ENCODE peak calls at places on chromosomes 4 and X, in five cellular contexts. One of them, this sample, is unnamed. For H3K4me1, the result is how much of the 10 kb centered on the place peaks cover.

GRCh38 chr4:109820563-109820962 is 5.0 kb downstream of the GAR1 start:
- DNase-seq in tibial nerve: no peak
- DNase-seq in H9: no peak
- DNase-seq in fibroblast of lung: no peak
- DNase-seq in sigmoid colon: no peak
- DNase-seq in this sample: no peak

GRCh38 chr4:123234966-123235365 is 161.6 kb upstream of the SPRY1 start:
- DNase-seq in fibroblast of lung: no peak
- DNase-seq in sigmoid colon: no peak
- DNase-seq in H9: no peak
- DNase-seq in tibial nerve: no peak
- DNase-seq in this sample: no peak

GRCh38 chrX:27008486-27008885 is 454.7 kb downstream of the PPP4R3C start:
- DNase-seq in sigmoid colon: no peak
- DNase-seq in fibroblast of lung: no peak
- DNase-seq in H9: no peak
- DNase-seq in tibial nerve: no peak
- DNase-seq in this sample: no peak

GRCh38 chr4:182975806-182976205 is 58.6 kb upstream of the DCTD start:
- DNase-seq in sigmoid colon: no peak
- DNase-seq in H9: no peak
- DNase-seq in tibial nerve: no peak
- DNase-seq in fibroblast of lung: peak
- DNase-seq in this sample: no peak

GRCh38 chr4:115145393-115146160 is 32.2 kb upstream of the NDST4 start:
- DNase-seq in tibial nerve: no peak
- DNase-seq in sigmoid colon: no peak
- DNase-seq in fibroblast of lung: no peak
- DNase-seq in H9: no peak
- DNase-seq in this sample: no peak

GRCh38 chrX:154444755-154445246 is 860 bp downstream of the FAM50A start:
- DNase-seq in sigmoid colon: no peak
- DNase-seq in tibial nerve: no peak
- DNase-seq in fibroblast of lung: no peak
- DNase-seq in H9: no peak
- DNase-seq in this sample: peak

GRCh38 chrX:30643313-30643821 is 9.9 kb upstream of the GK start:
- DNase-seq in H9: no peak
- DNase-seq in sigmoid colon: no peak
- DNase-seq in tibial nerve: no peak
- DNase-seq in fibroblast of lung: peak
- DNase-seq in this sample: no peak

GRCh38 chr4:142817442-142817841 is 28.7 kb downstream of the INPP4B start:
- DNase-seq in tibial nerve: no peak
- DNase-seq in sigmoid colon: no peak
- DNase-seq in H9: no peak
- DNase-seq in fibroblast of lung: peak
- DNase-seq in this sample: no peak

GRCh38 chr4:34043131-34043530 is 2201.2 kb downstream of the ARAP2 start:
- DNase-seq in tibial nerve: no peak
- DNase-seq in sigmoid colon: no peak
- DNase-seq in H9: no peak
- DNase-seq in fibroblast of lung: peak
- DNase-seq in this sample: no peak

GRCh38 chrX:70166601-70167590 is 10.4 kb upstream of the DGAT2L6 start:
- DNase-seq in sigmoid colon: no peak
- DNase-seq in H9: no peak
- DNase-seq in fibroblast of lung: peak
- DNase-seq in tibial nerve: no peak
- DNase-seq in this sample: no peak

GRCh38 chrX:149512225-149512885 is 7.2 kb upstream of the IDS start:
- DNase-seq in tibial nerve: no peak
- DNase-seq in H9: peak
- DNase-seq in fibroblast of lung: peak
- DNase-seq in sigmoid colon: no peak
- DNase-seq in this sample: no peak

GRCh38 chr4:183438458-183439113 is 5.8 kb upstream of the CDKN2AIP start:
- DNase-seq in tibial nerve: no peak
- DNase-seq in sigmoid colon: no peak
- DNase-seq in H9: no peak
- DNase-seq in fibroblast of lung: peak
- DNase-seq in this sample: no peak

GRCh38 chr4:167956676-167957075 is 135.7 kb upstream of the ANXA10 start:
- DNase-seq in H9: no peak
- DNase-seq in sigmoid colon: no peak
- DNase-seq in tibial nerve: no peak
- DNase-seq in fibroblast of lung: peak
- DNase-seq in this sample: no peak

GRCh38 chrX:133544105-133544504 is 128.8 kb upstream of the GPC4 start:
- DNase-seq in H9: no peak
- DNase-seq in tibial nerve: no peak
- DNase-seq in fibroblast of lung: peak
- DNase-seq in sigmoid colon: no peak
- DNase-seq in this sample: no peak

GRCh38 chrX:53321216-53321942 is 40.0 kb upstream of the IQSEC2 start:
- DNase-seq in sigmoid colon: no peak
- DNase-seq in fibroblast of lung: no peak
- DNase-seq in tibial nerve: no peak
- DNase-seq in H9: no peak
- DNase-seq in this sample: no peak

DNA sequence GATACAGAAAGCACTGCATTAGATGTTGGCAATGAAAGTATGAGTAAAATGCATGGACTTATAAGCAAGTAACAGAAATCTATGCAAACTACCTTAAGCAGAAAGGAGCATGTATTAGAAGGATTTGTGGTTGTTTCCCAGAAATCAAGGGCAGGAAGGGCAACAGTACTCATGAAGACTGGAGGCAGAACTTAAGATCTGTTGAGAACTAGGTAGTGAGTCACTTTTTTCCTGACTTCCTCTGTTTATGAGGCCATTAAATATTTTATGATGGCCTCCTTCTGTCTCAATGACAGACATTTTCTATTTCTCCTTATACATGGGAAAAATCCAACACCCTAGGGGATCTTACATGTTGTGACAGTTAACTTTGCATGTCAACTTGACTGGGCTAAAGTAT is 398.2 kb downstream of the MID1IP1 start:
- DNase-seq in H9: no peak
- DNase-seq in tibial nerve: no peak
- DNase-seq in fibroblast of lung: no peak
- DNase-seq in sigmoid colon: no peak
- DNase-seq in this sample: no peak
- H3K4me1 ChIP-seq in H9: under half
- H3K4me1 ChIP-seq in tibial nerve: under half
- H3K4me1 ChIP-seq in fibroblast of lung: under half
- H3K4me1 ChIP-seq in sigmoid colon: under half
- H3K4me1 ChIP-seq in this sample: under half

GRCh38 chrX:57822398-57822797 is 87.9 kb downstream of the ZXDA start:
- DNase-seq in tibial nerve: no peak
- DNase-seq in H9: no peak
- DNase-seq in fibroblast of lung: no peak
- DNase-seq in sigmoid colon: no peak
- DNase-seq in this sample: no peak

GRCh38 chrX:57821703-57822375 is 88.4 kb downstream of the ZXDA start:
- DNase-seq in sigmoid colon: no peak
- DNase-seq in tibial nerve: no peak
- DNase-seq in fibroblast of lung: peak
- DNase-seq in H9: no peak
- DNase-seq in this sample: no peak

DNA sequence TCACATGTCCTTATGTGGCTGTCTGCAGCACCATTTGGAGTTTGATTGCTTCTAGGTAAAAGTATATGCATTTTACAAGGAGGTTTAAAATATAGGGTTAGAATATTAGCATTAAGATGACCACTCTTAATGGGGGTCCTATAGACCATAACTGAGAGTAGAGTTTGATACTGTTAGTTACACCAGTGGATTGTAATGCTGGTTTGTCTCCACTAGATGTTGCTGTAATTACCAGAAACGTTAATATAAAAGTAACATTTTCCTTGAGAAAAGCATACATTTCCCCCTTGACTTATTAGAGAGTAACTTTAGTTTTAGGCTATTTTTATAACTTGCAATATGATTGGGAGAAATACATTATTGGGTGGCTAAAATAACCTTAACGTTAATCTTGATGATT is 93.0 kb downstream of the ZXDA start:
- DNase-seq in tibial nerve: no peak
- DNase-seq in H9: no peak
- DNase-seq in sigmoid colon: no peak
- DNase-seq in fibroblast of lung: peak
- DNase-seq in this sample: no peak
- TF ChIP-seq CTCF in tibial nerve: peak
- TF ChIP-seq CTCF in H9: peak
- TF ChIP-seq CTCF in sigmoid colon: no peak
- TF ChIP-seq CTCF in fibroblast of lung: no peak
- TF ChIP-seq CTCF in this sample: peak

GRCh38 chr4:81647388-81647787 is 175.7 kb upstream of the RASGEF1B start:
- DNase-seq in tibial nerve: no peak
- DNase-seq in sigmoid colon: no peak
- DNase-seq in fibroblast of lung: no peak
- DNase-seq in H9: peak
- DNase-seq in this sample: no peak

GRCh38 chr4:81652069-81652478 is 180.4 kb upstream of the RASGEF1B start:
- DNase-seq in fibroblast of lung: no peak
- DNase-seq in H9: no peak
- DNase-seq in sigmoid colon: no peak
- DNase-seq in tibial nerve: no peak
- DNase-seq in this sample: no peak

GRCh38 chr4:81648576-81649272 is 177.0 kb upstream of the RASGEF1B start:
- DNase-seq in sigmoid colon: no peak
- DNase-seq in H9: no peak
- DNase-seq in fibroblast of lung: no peak
- DNase-seq in tibial nerve: no peak
- DNase-seq in this sample: no peak

GRCh38 chr4:81651500-81651899 is 179.8 kb upstream of the RASGEF1B start:
- DNase-seq in sigmoid colon: no peak
- DNase-seq in fibroblast of lung: no peak
- DNase-seq in tibial nerve: no peak
- DNase-seq in H9: no peak
- DNase-seq in this sample: no peak

DNA sequence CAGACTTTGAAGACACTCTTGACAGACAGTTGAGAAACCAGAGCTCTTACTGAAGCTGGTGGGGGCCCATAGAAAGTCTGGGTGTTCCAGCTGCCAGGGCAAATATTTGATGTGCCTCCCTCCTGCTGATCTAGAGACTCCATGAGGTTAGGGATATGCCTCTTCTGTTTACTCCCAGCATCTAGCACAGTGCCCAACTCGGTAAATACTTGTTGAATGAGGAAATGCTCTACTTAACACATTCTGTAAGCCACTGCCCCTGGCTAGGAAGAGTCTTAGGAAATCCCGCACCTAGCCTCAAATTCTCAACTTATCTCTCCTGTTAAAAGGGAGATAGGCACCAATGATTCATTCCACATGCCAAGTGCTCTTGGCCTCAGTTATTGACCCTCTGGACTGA is 179.2 kb upstream of the RASGEF1B start:
- DNase-seq in fibroblast of lung: no peak
- DNase-seq in tibial nerve: no peak
- DNase-seq in H9: no peak
- DNase-seq in sigmoid colon: no peak
- DNase-seq in this sample: no peak
- H3K4me1 ChIP-seq in fibroblast of lung: under half
- H3K4me1 ChIP-seq in tibial nerve: under half
- H3K4me1 ChIP-seq in H9: under half
- H3K4me1 ChIP-seq in sigmoid colon: under half
- H3K4me1 ChIP-seq in this sample: under half

GRCh38 chr4:15737255-15737654 is 34.4 kb downstream of the BST1 start:
- DNase-seq in tibial nerve: no peak
- DNase-seq in sigmoid colon: no peak
- DNase-seq in H9: no peak
- DNase-seq in fibroblast of lung: no peak
- DNase-seq in this sample: no peak
- TF ChIP-seq CTCF in tibial nerve: no peak
- TF ChIP-seq CTCF in sigmoid colon: no peak
- TF ChIP-seq CTCF in H9: peak
- TF ChIP-seq CTCF in fibroblast of lung: no peak
- TF ChIP-seq CTCF in this sample: no peak

GRCh38 chr4:148438047-148438446 is 4.2 kb downstream of the NR3C2 start:
- DNase-seq in tibial nerve: no peak
- DNase-seq in fibroblast of lung: no peak
- DNase-seq in sigmoid colon: no peak
- DNase-seq in H9: no peak
- DNase-seq in this sample: no peak

GRCh38 chr4:148434075-148434773 is 8.0 kb downstream of the NR3C2 start:
- DNase-seq in H9: no peak
- DNase-seq in tibial nerve: no peak
- DNase-seq in sigmoid colon: no peak
- DNase-seq in fibroblast of lung: no peak
- DNase-seq in this sample: no peak

GRCh38 chr4:148436512-148436911 is 5.7 kb downstream of the NR3C2 start:
- DNase-seq in fibroblast of lung: no peak
- DNase-seq in tibial nerve: no peak
- DNase-seq in H9: no peak
- DNase-seq in sigmoid colon: no peak
- DNase-seq in this sample: no peak

GRCh38 chr4:148435654-148436406 is 6.4 kb downstream of the NR3C2 start:
- DNase-seq in H9: no peak
- DNase-seq in tibial nerve: no peak
- DNase-seq in fibroblast of lung: no peak
- DNase-seq in sigmoid colon: no peak
- DNase-seq in this sample: no peak

DNA sequence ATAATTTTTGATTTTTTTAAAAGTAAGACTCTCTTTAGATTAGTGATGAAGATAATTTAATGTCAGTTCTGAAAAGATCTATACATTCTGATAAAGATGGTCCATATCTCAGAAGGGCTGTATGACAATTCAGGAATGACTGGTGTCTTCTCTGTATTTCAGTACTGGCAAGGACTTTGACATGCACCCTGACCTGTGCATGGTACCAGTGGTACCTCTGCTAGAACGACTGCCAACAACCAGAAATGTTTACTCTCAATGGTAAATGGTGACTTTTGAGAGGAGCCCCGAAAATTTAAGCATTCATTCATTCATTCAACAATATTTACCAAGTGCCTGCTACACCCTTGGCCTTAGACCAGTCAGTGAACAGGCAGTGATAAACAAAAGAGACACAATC is 4.8 kb downstream of the NR3C2 start:
- DNase-seq in fibroblast of lung: no peak
- DNase-seq in H9: no peak
- DNase-seq in tibial nerve: no peak
- DNase-seq in sigmoid colon: no peak
- DNase-seq in this sample: no peak
- H3K4me1 ChIP-seq in fibroblast of lung: under half
- H3K4me1 ChIP-seq in H9: under half
- H3K4me1 ChIP-seq in tibial nerve: under half
- H3K4me1 ChIP-seq in sigmoid colon: under half
- H3K4me1 ChIP-seq in this sample: under half

This sample was measured in kidney.